ENCODE peak calls at places on chromosomes 12 and 14, in four cellular contexts. K is adrenal gland, I is IMR-90, O is GM23338. Y is an unnamed sample.

GRCh38 chr14:45198551-45198950 is 54.5 kb downstream of the MIS18BP1 start:
- DNase-seq in K (no peak), I (peak), O (no peak), Y (peak)

GRCh38 chr12:47770086-47770726 is 2.8 kb upstream of the SLC48A1 start:
- DNase-seq in K (no peak), I (peak), O (no peak), Y (peak)

GRCh38 chr12:1115471-1116242 is 124.6 kb downstream of the ERC1 start:
- DNase-seq in K (no peak), I (peak), O (no peak), Y (peak)

GRCh38 chr14:36952702-36953101 is 219.7 kb downstream of the SLC25A21 start:
- DNase-seq in K (no peak), I (peak), O (no peak), Y (peak)

GRCh38 chr12:74424778-74425177 is 112.9 kb upstream of the ATXN7L3B start:
- DNase-seq in K (no peak), I (no peak), O (no peak), Y (no peak)

GRCh38 chr12:1575799-1576401 is 18.5 kb downstream of the FBXL14 start:
- DNase-seq in K (no peak), I (peak), O (no peak), Y (peak)

GRCh38 chr12:47875732-47876131 is 29.1 kb downstream of the VDR start:
- DNase-seq in K (no peak), I (no peak), O (no peak), Y (no peak)

GRCh38 chr14:52318829-52319604 is 4.9 kb downstream of the PTGER2 start:
- DNase-seq in K (no peak), I (peak), O (no peak), Y (no peak)

GRCh38 chr12:48542300-48542928 is 17.0 kb downstream of the OR8S1 start:
- DNase-seq in K (peak), I (peak), O (peak), Y (peak)

GRCh38 chr12:99130808-99131538 is 485.9 kb downstream of the APAF1 start:
- DNase-seq in K (no peak), I (no peak), O (no peak), Y (peak)

GRCh38 chr12:20445693-20446092 is 77.4 kb downstream of the PDE3A start:
- DNase-seq in K (no peak), I (peak), O (no peak), Y (no peak)

GRCh38 chr12:70812124-70812523 is 108.4 kb downstream of the PTPRR start:
- DNase-seq in K (no peak), I (no peak), O (no peak), Y (peak)

GRCh38 chr12:26239508-26240328 is 44.3 kb downstream of the SSPN start:
- DNase-seq in K (peak), I (peak), O (no peak), Y (peak)

GRCh38 chr14:94284221-94284620 is 8.8 kb downstream of the SERPINA10 start:
- DNase-seq in K (no peak), I (no peak), O (no peak), Y (no peak)

GRCh38 chr12:104708891-104709290 is 249.2 kb downstream of the SLC41A2 start:
- DNase-seq in K (no peak), I (no peak), O (peak), Y (no peak)

GRCh38 chr14:95196268-95196667 is 38.9 kb upstream of the DICER1 start:
- DNase-seq in K (no peak), I (no peak), O (peak), Y (peak)

GRCh38 chr12:50505386-50505827 is 622 bp downstream of the DIP2B start:
- DNase-seq in K (no peak), I (no peak), O (no peak), Y (peak)

GRCh38 chr12:38776657-38777056 is 128.7 kb downstream of the CPNE8 start:
- DNase-seq in K (no peak), I (no peak), O (no peak), Y (peak)

GRCh38 chr12:29287622-29288021 is 93.3 kb downstream of the ERGIC2 start:
- DNase-seq in K (no peak), I (no peak), O (no peak), Y (no peak)

GRCh38 chr12:2999265-2999841 is 40.2 kb downstream of the TEAD4 start:
- DNase-seq in K (no peak), I (no peak), O (peak), Y (no peak)

GRCh38 chr14:44586910-44587309 is 79.8 kb upstream of the FSCB start:
- DNase-seq in K (no peak), I (no peak), O (no peak), Y (no peak)

GRCh38 chr12:116233669-116234068 is 43.8 kb downstream of the MED13L start:
- DNase-seq in K (no peak), I (peak), O (no peak), Y (no peak)

GRCh38 chr12:1353451-1353850 is 240.9 kb downstream of the FBXL14 start:
- DNase-seq in K (no peak), I (no peak), O (no peak), Y (no peak)

GRCh38 chr12:68449196-68449595 is 117.0 kb upstream of the MDM1 start:
- DNase-seq in K (no peak), I (no peak), O (no peak), Y (no peak)

GRCh38 chr14:72892879-72893635 is 844 bp downstream of the DPF3 start:
- DNase-seq in K (peak), I (no peak), O (peak), Y (peak)

GRCh38 chr12:124306686-124307555 is 12.0 kb downstream of the RFLNA start:
- DNase-seq in K (no peak), I (no peak), O (no peak), Y (no peak)

GRCh38 chr14:90544566-90544965 is 147.7 kb downstream of the CALM1 start:
- DNase-seq in K (no peak), I (no peak), O (no peak), Y (no peak)

GRCh38 chr12:31326689-31327659 is 1.0 kb upstream of the SINHCAF start:
- DNase-seq in K (no peak), I (no peak), O (no peak), Y (no peak)

GRCh38 chr14:83251402-83251801 is 1717.7 kb upstream of the SEL1L start:
- DNase-seq in K (no peak), I (no peak), O (no peak), Y (no peak)

GRCh38 chr12:102026728-102027127 is 35.1 kb downstream of the WASHC3 start:
- DNase-seq in K (no peak), I (no peak), O (peak), Y (no peak)

GRCh38 chr14:30528778-30529642 is 29.9 kb upstream of the G2E3 start:
- DNase-seq in K (no peak), I (no peak), O (peak), Y (no peak)
- H3K4me3 ChIP-seq in K (no peak), I (no peak), O (peak), Y (no peak)

DNA sequence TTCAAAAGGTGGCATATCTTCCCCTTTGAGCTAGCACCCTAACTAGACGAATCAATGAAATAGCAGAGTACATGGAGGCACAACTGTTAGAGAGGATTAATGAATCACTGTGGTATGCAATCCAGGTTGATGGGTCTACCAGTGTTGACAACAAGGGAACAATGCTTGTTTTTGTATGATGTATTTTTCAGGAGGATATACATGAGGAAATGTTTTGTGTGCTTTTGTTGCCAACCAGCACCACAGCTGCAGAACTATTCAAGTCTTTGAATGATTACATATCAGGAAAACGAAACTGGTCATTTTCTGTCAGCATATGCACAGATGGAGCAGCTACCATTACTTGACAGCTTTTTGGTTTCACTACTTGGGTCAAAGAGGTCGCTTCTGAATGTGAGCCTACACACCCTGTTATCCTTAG is 142.6 kb downstream of the GPHN start:
- DNase-seq in K (no peak), I (no peak), O (no peak), Y (peak)
- H3K4me3 ChIP-seq in K (no peak), I (no peak), O (no peak), Y (no peak)

GRCh38 chr12:12240671-12241345 is 26.0 kb downstream of the LRP6 start:
- DNase-seq in K (no peak), I (peak), O (no peak), Y (peak)
- H3K4me3 ChIP-seq in K (no peak), I (no peak), O (no peak), Y (no peak)

GRCh38 chr14:22544881-22545420 is 44.1 kb downstream of the DAD1 start:
- DNase-seq in K (no peak), I (no peak), O (no peak), Y (no peak)
- H3K4me3 ChIP-seq in K (no peak), I (no peak), O (no peak), Y (no peak)

GRCh38 chr12:105820407-105821140 is 318.2 kb downstream of the NUAK1 start:
- DNase-seq in K (peak), I (peak), O (peak), Y (peak)

GRCh38 chr12:105825141-105825540 is 313.6 kb downstream of the NUAK1 start:
- DNase-seq in K (no peak), I (no peak), O (no peak), Y (peak)

GRCh38 chr12:105822131-105823103 is 316.3 kb downstream of the NUAK1 start:
- DNase-seq in K (no peak), I (no peak), O (no peak), Y (no peak)

DNA sequence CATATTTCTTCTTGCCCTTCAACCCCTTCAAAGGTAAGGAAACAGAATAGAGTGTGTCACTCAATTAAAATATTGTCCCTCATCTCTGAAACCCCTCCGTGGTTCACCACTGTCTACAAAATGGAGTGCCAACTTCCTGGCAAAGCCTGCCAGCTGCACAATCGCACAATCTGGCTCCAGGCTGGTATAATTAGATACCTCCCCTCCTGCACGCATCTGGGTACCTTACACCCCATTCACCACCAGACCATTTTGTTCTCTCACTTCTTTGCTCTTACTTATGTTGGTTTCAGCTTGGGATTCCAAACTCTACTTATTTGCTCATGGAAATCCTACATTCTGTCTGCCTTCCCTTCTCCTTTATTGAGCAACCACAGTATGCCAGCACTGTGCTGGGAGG is 314.9 kb downstream of the NUAK1 start:
- DNase-seq in K (no peak), I (no peak), O (no peak), Y (no peak)
- H3K4me3 ChIP-seq in K (no peak), I (no peak), O (no peak), Y (no peak)

DNA sequence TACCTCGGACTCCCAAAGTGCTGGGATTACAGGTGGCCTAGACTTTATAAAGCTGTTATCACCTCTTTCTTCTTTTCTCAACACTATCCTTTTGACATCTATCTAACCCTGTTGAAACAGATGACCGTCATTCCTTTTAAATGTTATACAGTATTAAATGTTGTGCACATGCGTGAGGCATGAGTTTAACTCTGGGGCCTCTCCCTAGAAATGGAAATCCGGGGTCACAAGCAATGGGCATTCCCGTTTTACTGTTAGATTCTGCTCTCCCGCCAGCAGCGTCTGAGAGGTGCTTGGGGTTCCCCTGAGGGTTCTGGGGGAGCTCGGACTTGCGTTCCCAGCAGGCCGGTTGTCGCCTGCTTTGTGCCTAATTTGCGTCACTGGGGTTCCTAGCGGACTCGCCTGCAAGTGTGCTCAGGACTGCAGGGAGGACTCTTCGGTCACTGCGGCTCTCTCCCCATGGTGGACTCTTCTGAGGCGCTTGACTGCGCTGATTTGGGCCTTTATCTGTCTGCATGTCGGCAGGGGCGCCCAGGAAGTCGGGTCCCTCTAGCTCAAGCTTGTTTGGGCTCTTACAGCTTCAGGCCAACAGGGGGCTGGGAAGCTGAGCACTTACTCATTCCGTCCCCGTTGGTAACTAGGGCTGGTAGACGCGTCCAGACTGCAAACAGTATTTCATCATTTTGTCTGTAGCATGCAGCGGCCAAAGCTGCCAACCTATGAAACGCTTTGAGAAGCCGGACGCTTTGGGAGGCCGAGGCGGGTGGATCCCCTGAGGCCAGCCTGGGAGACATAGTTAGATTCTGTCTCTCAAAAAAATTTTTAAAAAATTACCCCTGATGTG is 1.2 kb upstream of the RAN start:
- DNase-seq in K (peak), I (peak), O (peak), Y (peak)
- H3K4me3 ChIP-seq in K (no peak), I (no peak), O (peak), Y (peak)

DNA sequence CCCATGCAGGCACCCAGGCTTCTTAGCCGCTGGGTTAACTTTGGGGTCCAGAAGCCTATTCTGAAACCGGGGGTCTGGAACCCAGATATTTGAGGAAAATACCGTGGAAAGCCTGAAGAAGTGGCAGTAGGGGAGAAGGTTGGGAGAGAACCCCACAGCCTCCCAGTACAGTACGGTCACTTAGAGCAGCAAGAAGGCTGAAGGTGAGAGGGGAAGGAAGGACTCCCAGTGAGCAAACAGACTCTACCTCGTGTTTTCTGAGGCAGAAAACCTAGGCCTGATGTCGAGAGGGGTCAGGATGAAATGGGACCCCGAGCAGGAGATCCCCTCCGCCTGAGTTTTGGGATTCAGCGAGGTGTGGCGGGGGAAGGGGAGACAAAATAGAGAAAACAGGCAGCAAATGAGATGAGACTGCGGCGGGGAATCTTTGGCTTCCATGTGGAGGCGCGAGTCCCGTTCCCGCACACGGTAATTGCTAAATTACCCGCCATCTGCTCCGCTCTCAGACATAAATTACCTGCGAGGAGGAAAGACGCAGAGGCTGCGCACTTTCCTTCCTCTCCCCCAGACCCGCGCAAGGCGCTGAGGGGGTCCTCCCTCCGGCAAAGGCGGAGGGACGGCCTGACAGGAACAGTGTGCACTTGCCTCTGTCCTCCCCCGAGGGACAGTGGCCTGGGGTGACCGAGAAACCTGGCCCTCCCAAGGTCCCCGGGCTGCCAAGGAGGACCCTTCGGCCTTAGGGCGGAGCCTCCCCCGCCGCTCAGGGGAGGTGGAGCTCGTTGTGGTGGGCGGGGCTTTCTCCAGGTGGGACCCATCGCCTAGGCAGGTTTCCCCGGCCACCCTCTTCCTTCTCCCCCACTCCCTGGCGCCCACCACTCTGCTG is 10.9 kb upstream of the CALCOCO1 start:
- DNase-seq in K (no peak), I (no peak), O (peak), Y (no peak)
- H3K4me3 ChIP-seq in K (no peak), I (no peak), O (peak), Y (peak)

DNA sequence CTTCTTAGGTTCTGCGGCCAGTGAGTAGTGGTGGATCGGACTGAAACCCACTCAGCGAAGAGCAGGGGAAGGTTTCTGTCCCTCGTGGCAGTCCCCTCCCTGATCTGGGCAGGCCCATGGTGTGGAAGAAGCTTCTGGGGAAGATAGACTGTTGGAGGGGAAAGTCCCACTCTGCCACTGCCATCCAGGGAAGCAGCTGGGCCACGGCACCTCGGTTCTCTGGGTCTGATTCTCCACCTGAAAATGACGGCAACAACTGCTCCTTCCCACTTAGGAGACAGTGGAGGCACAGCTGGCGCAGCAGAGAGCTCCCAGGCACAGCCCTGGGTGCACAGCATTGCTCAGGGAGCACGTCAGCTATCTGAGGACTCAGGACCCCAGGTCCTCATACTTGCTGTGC is 85.2 kb upstream of the BCL11B start:
- DNase-seq in K (no peak), I (no peak), O (no peak), Y (no peak)
- H3K4me3 ChIP-seq in K (no peak), I (no peak), O (no peak), Y (no peak)

GRCh38 chr14:61145258-61145902 is 135.8 kb downstream of the TMEM30B start:
- DNase-seq in K (no peak), I (peak), O (no peak), Y (peak)
- H3K4me3 ChIP-seq in K (no peak), I (no peak), O (no peak), Y (peak)

Y was measured in epithelial cell of esophagus.